ENCODE peak calls at places on chromosomes 12 and 14, in seven cellular contexts. M is suprapubic skin, W is K562, Y is transverse colon, T is breast epithelium, K is stomach, G is spleen. J is an unnamed sample.

GRCh38 chr12:93153321-93153720 is 224.2 kb upstream of the EEA1 start:
- DNase-seq in M (no peak), W (no peak), Y (no peak), T (no peak), K (no peak), G (no peak), J (no peak)

GRCh38 chr14:100715803-100716202 is 10.9 kb upstream of the DLK1 start:
- DNase-seq in M (no peak), W (no peak), Y (no peak), T (no peak), K (no peak), G (no peak), J (no peak)

GRCh38 chr14:73725116-73726024 is 11.2 kb upstream of the PNMA1 start:
- DNase-seq in M (peak; percentile 65), W (peak; percentile 59), Y (no peak), T (no peak), K (no peak), G (no peak), J (peak; percentile 71)

GRCh38 chr12:40945772-40946171 is 242.3 kb upstream of the PDZRN4 start:
- DNase-seq in M (no peak), W (no peak), Y (no peak), T (no peak), K (no peak), G (no peak), J (no peak)

GRCh38 chr14:103527408-103528157 is 1.4 kb upstream of the TRMT61A start:
- DNase-seq in M (peak; percentile 68), W (no peak), Y (peak; percentile 24), T (no peak), K (no peak), G (no peak), J (no peak)

GRCh38 chr14:24605435-24606190 is 3.9 kb downstream of the GZMH start:
- DNase-seq in M (no peak), W (peak; percentile 40), Y (peak; percentile 40), T (no peak), K (peak; percentile 53), G (peak; percentile 87), J (no peak)

GRCh38 chr12:20646239-20646827 is 48.8 kb upstream of the SLCO1C1 start:
- DNase-seq in M (no peak), W (no peak), Y (no peak), T (no peak), K (no peak), G (no peak), J (no peak)

GRCh38 chr14:69464379-69464778 is 20.1 kb upstream of the PLEKHD1 start:
- DNase-seq in M (no peak), W (no peak), Y (no peak), T (no peak), K (no peak), G (no peak), J (no peak)

GRCh38 chr14:20059745-20060144 is at the start of gene OR4L1:
- DNase-seq in M (no peak), W (no peak), Y (no peak), T (no peak), K (no peak), G (no peak), J (no peak)

GRCh38 chr12:122124370-122124769 is 45.8 kb downstream of the MLXIP start:
- DNase-seq in M (no peak), W (no peak), Y (no peak), T (no peak), K (no peak), G (peak; percentile 22), J (peak; percentile 64)

GRCh38 chr12:48995061-48995879 is 3.9 kb downstream of the DDN start:
- DNase-seq in M (peak; percentile 86), W (peak; percentile 87), Y (peak; percentile 85), T (peak; percentile 72), K (peak; percentile 86), G (peak; percentile 90), J (peak; percentile 89)

GRCh38 chr12:110824342-110824741 is 22.4 kb upstream of the CCDC63 start:
- DNase-seq in M (no peak), W (no peak), Y (no peak), T (no peak), K (no peak), G (no peak), J (no peak)

GRCh38 chr12:71158361-71158882 is 623 bp upstream of the TSPAN8 start:
- DNase-seq in M (no peak), W (no peak), Y (peak; percentile 24), T (no peak), K (no peak), G (no peak), J (no peak)

GRCh38 chr12:47396902-47397663 is 308.7 kb downstream of the RPAP3 start:
- DNase-seq in M (no peak), W (no peak), Y (no peak), T (no peak), K (no peak), G (no peak), J (no peak)

GRCh38 chr14:96901227-96901626 is 104.0 kb downstream of the VRK1 start:
- DNase-seq in M (no peak), W (no peak), Y (peak; percentile 17), T (no peak), K (no peak), G (no peak), J (no peak)

GRCh38 chr12:92445253-92446081 is 257.3 kb upstream of the PLEKHG7 start:
- DNase-seq in M (no peak), W (no peak), Y (peak; percentile 47), T (no peak), K (no peak), G (peak; percentile 84), J (no peak)

GRCh38 chr14:51439896-51440295 is 199.8 kb downstream of the TMX1 start:
- DNase-seq in M (no peak), W (no peak), Y (no peak), T (no peak), K (no peak), G (no peak), J (no peak)

GRCh38 chr14:99907761-99908652 is 114.8 kb downstream of the EML1 start:
- DNase-seq in M (no peak), W (no peak), Y (no peak), T (no peak), K (no peak), G (no peak), J (no peak)

DNA sequence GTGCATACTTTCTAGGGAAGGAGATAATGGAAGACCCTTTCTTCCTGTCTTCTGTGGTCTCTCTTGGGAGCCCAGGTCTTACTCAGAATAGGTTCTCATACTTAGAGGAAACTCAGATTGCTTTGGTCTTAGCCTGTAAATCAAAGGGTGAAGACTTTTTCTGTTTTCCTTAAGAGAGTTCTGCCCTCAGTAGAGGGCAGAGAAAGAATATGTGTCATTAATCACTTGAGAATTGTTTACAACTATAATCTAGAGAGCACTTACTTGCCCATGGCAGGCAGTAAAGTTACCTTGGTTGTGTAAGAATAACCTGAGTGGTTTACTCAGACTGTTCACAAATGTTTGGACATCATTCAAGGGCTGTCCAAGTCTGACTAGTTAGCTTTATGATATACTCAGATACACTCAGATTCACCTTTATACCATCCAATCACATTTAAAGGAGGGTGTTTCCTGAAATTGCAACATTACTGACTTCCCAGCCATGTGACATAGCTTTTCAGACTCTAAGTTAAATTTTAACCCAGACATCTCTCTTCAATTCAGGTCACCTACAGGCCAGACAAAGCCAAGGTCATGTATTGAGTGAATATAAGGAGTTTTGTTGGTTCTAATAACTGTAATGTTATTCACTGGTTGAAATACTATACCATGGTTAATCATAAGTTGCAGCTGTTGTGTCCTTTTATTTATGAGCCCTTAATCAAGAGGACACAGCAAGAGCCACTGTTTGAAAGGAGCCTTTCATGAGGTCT is 372.2 kb downstream of the RAD51B start:
- DNase-seq in M (no peak), W (no peak), Y (no peak), T (no peak), K (no peak), G (no peak), J (no peak)
- TF ChIP-seq POLR2AphosphoS5 in M (no peak), W (no peak), Y (peak; percentile 81), T (no peak), K (peak; percentile 72), G (no peak), J (peak; percentile 83)

GRCh38 chr14:41859336-41859735 is 252.7 kb downstream of the LRFN5 start:
- DNase-seq in M (no peak), W (no peak), Y (no peak), T (no peak), K (no peak), G (no peak), J (no peak)
- TF ChIP-seq POLR2A in M (no peak), W (no peak), Y (no peak), T (no peak), K (no peak), G (no peak), J (no peak)

DNA sequence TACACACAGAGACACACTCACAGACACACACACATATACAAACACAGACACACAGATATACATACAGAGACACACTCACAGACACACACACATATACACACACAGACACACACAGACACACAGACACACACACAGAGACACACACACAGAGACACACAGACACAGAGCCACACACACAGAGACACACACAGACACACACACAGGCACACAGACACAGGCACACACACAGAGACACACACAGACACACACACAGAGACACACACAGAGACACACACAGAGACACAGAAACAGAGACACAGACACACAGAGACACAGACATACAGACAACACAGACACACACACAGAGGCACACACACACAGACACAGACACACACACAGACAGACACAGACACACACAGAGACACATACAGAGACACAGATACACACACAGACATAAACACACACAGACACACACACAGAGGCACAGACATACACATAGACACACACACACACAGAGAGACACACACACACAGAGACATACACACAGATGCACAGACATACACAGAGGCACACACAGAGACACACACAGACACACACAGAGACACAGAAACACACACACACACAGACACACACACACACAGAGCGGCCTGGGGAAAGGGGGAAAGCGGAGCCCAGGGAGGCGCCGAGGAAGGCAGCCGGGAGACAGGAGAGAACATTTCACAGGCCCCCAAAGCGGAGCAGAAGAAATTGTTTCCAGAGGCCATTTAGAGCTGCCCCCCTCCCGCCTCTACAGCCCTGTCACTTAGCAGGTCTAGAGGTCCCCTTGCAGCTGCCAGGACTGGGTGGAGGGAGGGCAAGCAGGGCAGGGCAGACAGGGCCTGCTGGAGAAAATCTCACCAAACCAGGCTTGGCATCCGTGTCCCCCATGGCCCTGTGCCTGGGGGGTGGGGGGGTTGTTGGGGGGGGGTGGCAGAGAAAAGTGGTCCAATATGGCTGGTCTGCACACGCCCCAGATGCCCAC is 38.9 kb downstream of the SERPINA3 start:
- DNase-seq in M (no peak), W (no peak), Y (no peak), T (no peak), K (no peak), G (no peak), J (peak; percentile 54)
- TF ChIP-seq POLR2AphosphoS5 in M (no peak), W (no peak), Y (no peak), T (no peak), K (no peak), G (no peak), J (no peak)

GRCh38 chr12:119180380-119181040 is 1.8 kb downstream of the HSPB8 start:
- DNase-seq in M (peak; percentile 86), W (peak; percentile 23), Y (peak; percentile 23), T (no peak), K (peak; percentile 31), G (peak; percentile 76), J (peak; percentile 90)

GRCh38 chr12:119177724-119178380 is 879 bp upstream of the HSPB8 start:
- DNase-seq in M (no peak), W (no peak), Y (no peak), T (no peak), K (no peak), G (no peak), J (no peak)

GRCh38 chr12:119178544-119179334 is at the start of gene HSPB8:
- DNase-seq in M (peak; percentile 92), W (peak; percentile 26), Y (peak; percentile 73), T (peak; percentile 75), K (peak; percentile 81), G (peak; percentile 89), J (peak; percentile 98)

GRCh38 chr12:119181202-119181601 is 2.5 kb downstream of the HSPB8 start:
- DNase-seq in M (no peak), W (no peak), Y (no peak), T (no peak), K (no peak), G (no peak), J (no peak)

GRCh38 chr12:119179335-119180021 is 747 bp downstream of the HSPB8 start:
- DNase-seq in M (peak; percentile 70), W (peak; percentile 42), Y (no peak), T (peak; percentile 32), K (peak; percentile 58), G (no peak), J (peak; percentile 76)
- TF ChIP-seq POLR2A in M (peak; percentile 21), W (no peak), Y (no peak), T (no peak), K (no peak), G (no peak), J (no peak)

J was measured in sigmoid colon.